ENCODE peak calls at places on chromosomes 11 and 22, in eight cellular contexts. One of them, this sample, is unnamed.

GRCh38 chr22:50031189-50032091 is 18.9 kb upstream of the IL17REL start:
- DNase-seq in HCT116: no peak
- DNase-seq in Panc1: no peak
- DNase-seq in spleen: peak
- DNase-seq in suprapubic skin: no peak
- DNase-seq in transverse colon: no peak
- DNase-seq in breast epithelium: no peak
- DNase-seq in H1: no peak
- DNase-seq in this sample: peak

GRCh38 chr11:126403039-126403438 is 47.6 kb downstream of the ST3GAL4 start:
- DNase-seq in HCT116: no peak
- DNase-seq in Panc1: no peak
- DNase-seq in spleen: no peak
- DNase-seq in suprapubic skin: peak
- DNase-seq in transverse colon: peak
- DNase-seq in breast epithelium: no peak
- DNase-seq in H1: no peak
- DNase-seq in this sample: no peak

GRCh38 chr11:63478896-63479295 is 12.1 kb downstream of the PLAAT5 start:
- DNase-seq in HCT116: peak
- DNase-seq in Panc1: peak
- DNase-seq in spleen: no peak
- DNase-seq in suprapubic skin: no peak
- DNase-seq in transverse colon: peak
- DNase-seq in breast epithelium: no peak
- DNase-seq in H1: peak
- DNase-seq in this sample: peak

GRCh38 chr11:93831343-93832082 is 18.9 kb downstream of the VSTM5 start:
- DNase-seq in HCT116: no peak
- DNase-seq in Panc1: no peak
- DNase-seq in spleen: no peak
- DNase-seq in suprapubic skin: no peak
- DNase-seq in transverse colon: no peak
- DNase-seq in breast epithelium: no peak
- DNase-seq in H1: no peak
- DNase-seq in this sample: no peak

GRCh38 chr11:128492461-128492860 is 94.9 kb downstream of the ETS1 start:
- DNase-seq in HCT116: no peak
- DNase-seq in Panc1: no peak
- DNase-seq in spleen: no peak
- DNase-seq in suprapubic skin: no peak
- DNase-seq in transverse colon: no peak
- DNase-seq in breast epithelium: no peak
- DNase-seq in H1: no peak
- DNase-seq in this sample: no peak

GRCh38 chr11:66080055-66080817 is 10.2 kb downstream of the PACS1 start:
- DNase-seq in HCT116: peak
- DNase-seq in Panc1: no peak
- DNase-seq in spleen: no peak
- DNase-seq in suprapubic skin: peak
- DNase-seq in transverse colon: peak
- DNase-seq in breast epithelium: no peak
- DNase-seq in H1: no peak
- DNase-seq in this sample: peak

GRCh38 chr11:64688534-64688982 is 34.4 kb downstream of the NRXN2 start:
- DNase-seq in HCT116: peak
- DNase-seq in Panc1: peak
- DNase-seq in spleen: peak
- DNase-seq in suprapubic skin: peak
- DNase-seq in transverse colon: peak
- DNase-seq in breast epithelium: peak
- DNase-seq in H1: peak
- DNase-seq in this sample: peak

GRCh38 chr11:123047265-123047946 is 14.5 kb downstream of the HSPA8 start:
- DNase-seq in HCT116: no peak
- DNase-seq in Panc1: no peak
- DNase-seq in spleen: no peak
- DNase-seq in suprapubic skin: no peak
- DNase-seq in transverse colon: no peak
- DNase-seq in breast epithelium: no peak
- DNase-seq in H1: no peak
- DNase-seq in this sample: peak

GRCh38 chr22:30238661-30239420 is 7.7 kb downstream of the LIF start:
- DNase-seq in HCT116: no peak
- DNase-seq in Panc1: no peak
- DNase-seq in spleen: no peak
- DNase-seq in suprapubic skin: no peak
- DNase-seq in transverse colon: peak
- DNase-seq in breast epithelium: no peak
- DNase-seq in H1: no peak
- DNase-seq in this sample: peak

GRCh38 chr11:129951201-129951882 is 51.3 kb downstream of the PRDM10 start:
- DNase-seq in HCT116: no peak
- DNase-seq in Panc1: no peak
- DNase-seq in spleen: no peak
- DNase-seq in suprapubic skin: no peak
- DNase-seq in transverse colon: no peak
- DNase-seq in breast epithelium: no peak
- DNase-seq in H1: no peak
- DNase-seq in this sample: no peak

GRCh38 chr11:36296925-36297604 is 977 bp downstream of the PRR5L start:
- DNase-seq in HCT116: no peak
- DNase-seq in Panc1: no peak
- DNase-seq in spleen: no peak
- DNase-seq in suprapubic skin: no peak
- DNase-seq in transverse colon: peak
- DNase-seq in breast epithelium: no peak
- DNase-seq in H1: no peak
- DNase-seq in this sample: no peak

GRCh38 chr11:95088946-95089619 is 563 bp upstream of the ENDOD1 start:
- DNase-seq in HCT116: no peak
- DNase-seq in Panc1: no peak
- DNase-seq in spleen: no peak
- DNase-seq in suprapubic skin: no peak
- DNase-seq in transverse colon: no peak
- DNase-seq in breast epithelium: no peak
- DNase-seq in H1: no peak
- DNase-seq in this sample: no peak

GRCh38 chr22:23376256-23376655 is 195.9 kb downstream of the BCR start:
- DNase-seq in HCT116: peak
- DNase-seq in Panc1: no peak
- DNase-seq in spleen: no peak
- DNase-seq in suprapubic skin: peak
- DNase-seq in transverse colon: peak
- DNase-seq in breast epithelium: no peak
- DNase-seq in H1: peak
- DNase-seq in this sample: no peak

GRCh38 chr11:87347860-87348259 is 310.1 kb downstream of the TMEM135 start:
- DNase-seq in HCT116: no peak
- DNase-seq in Panc1: no peak
- DNase-seq in spleen: no peak
- DNase-seq in suprapubic skin: no peak
- DNase-seq in transverse colon: no peak
- DNase-seq in breast epithelium: no peak
- DNase-seq in H1: no peak
- DNase-seq in this sample: no peak

GRCh38 chr11:115613986-115614625 is 109.9 kb upstream of the CADM1 start:
- DNase-seq in HCT116: no peak
- DNase-seq in Panc1: peak
- DNase-seq in spleen: no peak
- DNase-seq in suprapubic skin: no peak
- DNase-seq in transverse colon: no peak
- DNase-seq in breast epithelium: no peak
- DNase-seq in H1: no peak
- DNase-seq in this sample: no peak

GRCh38 chr11:134236834-134237556 is 12.5 kb downstream of the VPS26B start:
- DNase-seq in HCT116: no peak
- DNase-seq in Panc1: no peak
- DNase-seq in spleen: no peak
- DNase-seq in suprapubic skin: no peak
- DNase-seq in transverse colon: no peak
- DNase-seq in breast epithelium: no peak
- DNase-seq in H1: no peak
- DNase-seq in this sample: no peak

GRCh38 chr11:131993291-131993690 is 622.9 kb downstream of the NTM start:
- DNase-seq in HCT116: no peak
- DNase-seq in Panc1: no peak
- DNase-seq in spleen: no peak
- DNase-seq in suprapubic skin: no peak
- DNase-seq in transverse colon: no peak
- DNase-seq in breast epithelium: no peak
- DNase-seq in H1: no peak
- DNase-seq in this sample: no peak

GRCh38 chr11:114822038-114822437 is 143.7 kb downstream of the NXPE2 start:
- DNase-seq in HCT116: no peak
- DNase-seq in Panc1: no peak
- DNase-seq in spleen: no peak
- DNase-seq in suprapubic skin: no peak
- DNase-seq in transverse colon: no peak
- DNase-seq in breast epithelium: no peak
- DNase-seq in H1: no peak
- DNase-seq in this sample: no peak

GRCh38 chr11:47109051-47109791 is 67.5 kb downstream of the ARFGAP2 start:
- DNase-seq in HCT116: no peak
- DNase-seq in Panc1: no peak
- DNase-seq in spleen: no peak
- DNase-seq in suprapubic skin: no peak
- DNase-seq in transverse colon: no peak
- DNase-seq in breast epithelium: no peak
- DNase-seq in H1: no peak
- DNase-seq in this sample: no peak

GRCh38 chr11:112266410-112266778 is 5.7 kb upstream of the PLET1 start:
- DNase-seq in HCT116: no peak
- DNase-seq in Panc1: no peak
- DNase-seq in spleen: no peak
- DNase-seq in suprapubic skin: no peak
- DNase-seq in transverse colon: no peak
- DNase-seq in breast epithelium: no peak
- DNase-seq in H1: no peak
- DNase-seq in this sample: no peak

DNA sequence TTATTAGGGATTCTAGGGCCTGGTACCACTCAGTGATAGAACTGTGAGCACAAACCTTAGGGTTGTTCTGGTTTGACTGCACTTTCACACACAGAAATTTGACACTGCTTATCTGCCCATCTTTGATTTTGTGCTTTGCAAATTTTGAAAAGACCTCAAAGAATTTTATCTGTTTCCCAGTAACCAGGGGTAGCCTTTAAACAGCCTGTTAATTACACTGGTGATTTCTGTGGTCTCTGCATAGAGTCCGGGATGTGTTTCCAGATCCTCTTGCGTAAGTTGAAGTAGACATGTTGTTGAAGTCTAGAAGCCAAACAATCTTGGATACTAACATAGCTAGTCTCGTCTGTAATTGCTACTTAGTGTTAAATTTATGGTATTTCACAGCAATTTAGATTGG is 75.3 kb downstream of the C22orf31 start:
- DNase-seq in HCT116: no peak
- DNase-seq in Panc1: no peak
- DNase-seq in spleen: no peak
- DNase-seq in suprapubic skin: no peak
- DNase-seq in transverse colon: no peak
- DNase-seq in breast epithelium: no peak
- DNase-seq in H1: no peak
- DNase-seq in this sample: no peak
- H3K27ac ChIP-seq in HCT116: no peak
- H3K27ac ChIP-seq in Panc1: no peak
- H3K27ac ChIP-seq in spleen: no peak
- H3K27ac ChIP-seq in suprapubic skin: no peak
- H3K27ac ChIP-seq in transverse colon: no peak
- H3K27ac ChIP-seq in breast epithelium: no peak
- H3K27ac ChIP-seq in H1: no peak
- H3K27ac ChIP-seq in this sample: no peak

DNA sequence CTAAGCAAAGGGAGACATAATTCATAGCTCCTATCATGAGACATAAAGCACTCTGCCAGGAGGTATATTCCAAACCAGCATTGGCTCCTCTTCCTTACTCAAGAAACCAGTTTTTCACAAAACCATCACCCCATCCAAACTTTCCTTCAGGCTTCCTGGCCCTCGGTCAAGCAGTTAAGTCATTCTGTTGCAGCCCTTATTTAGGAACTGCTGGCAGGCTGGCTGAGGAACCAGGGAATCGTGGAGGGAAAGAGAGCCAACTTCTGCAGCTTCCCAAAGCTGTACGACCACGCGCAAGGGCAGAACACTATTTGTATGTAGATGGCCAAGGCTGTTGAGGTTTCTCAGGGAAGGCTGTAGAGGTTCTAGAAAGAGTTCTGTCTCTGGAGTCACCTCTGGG is 669 bp downstream of the IFT46 start:
- DNase-seq in HCT116: no peak
- DNase-seq in Panc1: no peak
- DNase-seq in spleen: no peak
- DNase-seq in suprapubic skin: no peak
- DNase-seq in transverse colon: no peak
- DNase-seq in breast epithelium: no peak
- DNase-seq in H1: no peak
- DNase-seq in this sample: no peak
- H3K4me3 ChIP-seq in HCT116: peak
- H3K4me3 ChIP-seq in Panc1: no peak
- H3K4me3 ChIP-seq in spleen: peak
- H3K4me3 ChIP-seq in suprapubic skin: peak
- H3K4me3 ChIP-seq in transverse colon: peak
- H3K4me3 ChIP-seq in breast epithelium: peak
- H3K4me3 ChIP-seq in H1: no peak
- H3K4me3 ChIP-seq in this sample: peak

GRCh38 chr22:21755855-21756284 is 20.3 kb upstream of the YPEL1 start:
- DNase-seq in HCT116: no peak
- DNase-seq in Panc1: no peak
- DNase-seq in spleen: no peak
- DNase-seq in suprapubic skin: no peak
- DNase-seq in transverse colon: no peak
- DNase-seq in breast epithelium: no peak
- DNase-seq in H1: no peak
- DNase-seq in this sample: no peak
- TF ChIP-seq POLR2AphosphoS5 in HCT116: no peak
- TF ChIP-seq POLR2AphosphoS5 in Panc1: no peak
- TF ChIP-seq POLR2AphosphoS5 in spleen: no peak
- TF ChIP-seq POLR2AphosphoS5 in suprapubic skin: no peak
- TF ChIP-seq POLR2AphosphoS5 in transverse colon: no peak
- TF ChIP-seq POLR2AphosphoS5 in breast epithelium: no peak
- TF ChIP-seq POLR2AphosphoS5 in H1: no peak
- TF ChIP-seq POLR2AphosphoS5 in this sample: peak

GRCh38 chr11:85758026-85758425 is 52.9 kb downstream of the SYTL2 start:
- DNase-seq in HCT116: no peak
- DNase-seq in Panc1: no peak
- DNase-seq in spleen: no peak
- DNase-seq in suprapubic skin: no peak
- DNase-seq in transverse colon: no peak
- DNase-seq in breast epithelium: no peak
- DNase-seq in H1: no peak
- DNase-seq in this sample: no peak
- H3K27ac ChIP-seq in HCT116: no peak
- H3K27ac ChIP-seq in Panc1: no peak
- H3K27ac ChIP-seq in spleen: no peak
- H3K27ac ChIP-seq in suprapubic skin: no peak
- H3K27ac ChIP-seq in transverse colon: peak
- H3K27ac ChIP-seq in breast epithelium: no peak
- H3K27ac ChIP-seq in H1: no peak
- H3K27ac ChIP-seq in this sample: no peak

This sample was measured in sigmoid colon.